ENCODE peak calls at places on chromosomes 4 and X, in ten cellular contexts. Q is epithelial cell of esophagus; Z is pancreas; O is CD4-positive, alpha-beta T cell; X is choroid plexus epithelial cell; D is type B pancreatic cell; L is tibial artery; R is kidney epithelial cell; Y is endothelial cell; E is left lung. N is an unnamed sample.

GRCh38 chr4:53267026-53267425 is 98.8 kb downstream of the SCFD2 start:
- DNase-seq in Q (no peak), Z (no peak), O (no peak), X (peak), D (no peak), L (no peak), R (no peak), Y (no peak), E (no peak), N (no peak)

GRCh38 chr4:101464596-101464995 is 117.3 kb upstream of the PPP3CA start:
- DNase-seq in Q (no peak), Z (no peak), O (no peak), X (no peak), D (no peak), L (no peak), R (no peak), Y (no peak), E (no peak), N (no peak)

GRCh38 chr4:89173336-89174090 is 62.2 kb downstream of the TIGD2 start:
- DNase-seq in Q (no peak), Z (no peak), O (no peak), X (no peak), D (no peak), L (no peak), R (no peak), Y (no peak), E (peak), N (no peak)

GRCh38 chr4:623914-624626 is 1.3 kb upstream of the PDE6B start:
- DNase-seq in Q (no peak), Z (no peak), O (no peak), X (no peak), D (no peak), L (no peak), R (no peak), Y (no peak), E (peak), N (no peak)

GRCh38 chrX:16167181-16167580 is at the start of gene MAGEB17:
- DNase-seq in Q (no peak), Z (no peak), O (no peak), X (no peak), D (no peak), L (no peak), R (no peak), Y (no peak), E (no peak), N (no peak)

GRCh38 chrX:43940811-43941210 is 32.4 kb downstream of the NDP start:
- DNase-seq in Q (peak), Z (no peak), O (no peak), X (peak), D (no peak), L (peak), R (no peak), Y (no peak), E (no peak), N (no peak)

GRCh38 chr4:57465321-57466056 is 355.3 kb upstream of the IGFBP7 start:
- DNase-seq in Q (no peak), Z (no peak), O (no peak), X (no peak), D (no peak), L (no peak), R (no peak), Y (no peak), E (no peak), N (no peak)

GRCh38 chrX:65926095-65927019 is 113.5 kb downstream of the VSIG4 start:
- DNase-seq in Q (no peak), Z (no peak), O (no peak), X (no peak), D (no peak), L (no peak), R (no peak), Y (no peak), E (no peak), N (no peak)

GRCh38 chr4:174381419-174381818 is 97.7 kb downstream of the CEP44 start:
- DNase-seq in Q (no peak), Z (no peak), O (no peak), X (no peak), D (no peak), L (no peak), R (no peak), Y (no peak), E (no peak), N (no peak)

GRCh38 chr4:40956726-40957255 is 207.0 kb downstream of the NSUN7 start:
- DNase-seq in Q (no peak), Z (no peak), O (no peak), X (no peak), D (no peak), L (no peak), R (no peak), Y (no peak), E (no peak), N (no peak)

GRCh38 chrX:10098235-10098819 is 58.4 kb upstream of the CLCN4 start:
- DNase-seq in Q (no peak), Z (no peak), O (peak), X (peak), D (no peak), L (no peak), R (no peak), Y (no peak), E (no peak), N (no peak)

DNA sequence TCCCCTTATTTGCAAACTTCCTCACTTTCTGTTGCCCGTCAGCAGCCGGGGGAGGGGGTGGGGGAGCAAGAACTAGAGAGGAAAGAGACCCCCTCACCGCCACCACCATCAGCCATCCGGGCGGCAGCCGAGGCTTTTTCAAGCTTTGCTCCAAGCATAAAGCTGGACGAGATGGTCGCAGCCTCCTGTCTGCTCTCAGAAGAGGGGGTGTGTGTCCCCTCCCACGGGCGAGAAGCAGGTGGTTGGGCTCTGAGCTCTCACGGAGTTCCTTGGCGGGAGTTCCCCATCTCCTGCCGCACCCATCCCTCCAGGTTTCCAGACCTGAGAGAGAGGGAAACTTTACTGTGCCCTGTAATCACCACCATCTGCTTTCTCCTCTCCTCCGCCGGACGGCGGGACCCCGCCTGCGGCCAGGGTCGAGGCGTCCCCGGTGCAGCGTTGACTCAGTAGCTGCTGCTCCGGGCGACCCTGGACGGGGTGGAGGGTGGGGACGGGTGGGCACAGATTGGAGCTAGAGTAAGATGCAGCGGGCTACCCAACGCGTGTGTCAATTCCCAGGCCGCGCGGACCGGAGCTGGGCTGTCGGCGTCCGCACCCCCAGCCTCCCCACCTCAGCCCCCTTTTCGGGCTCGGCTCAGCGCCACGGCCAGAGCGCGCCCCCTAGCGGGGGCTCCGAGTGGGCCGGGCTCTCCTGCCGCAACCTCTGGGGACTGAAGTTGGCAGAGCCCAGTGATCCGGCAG is 4.8 kb upstream of the ARX start:
- DNase-seq in Q (no peak), Z (no peak), O (peak), X (no peak), D (no peak), L (no peak), R (no peak), Y (peak), E (no peak), N (peak)
- TF ChIP-seq CTCF in Q (peak), Z (peak), O (peak), X (peak), D (peak), L (no peak), R (peak), Y (peak), E (peak), N (peak)

GRCh38 chr4:92035666-92036065 is 268.1 kb upstream of the GRID2 start:
- DNase-seq in Q (peak), Z (no peak), O (no peak), X (no peak), D (no peak), L (no peak), R (no peak), Y (no peak), E (no peak), N (no peak)
- TF ChIP-seq CTCF in Q (no peak), Z (no peak), O (no peak), X (no peak), D (no peak), L (no peak), R (no peak), Y (no peak), E (no peak), N (no peak)

DNA sequence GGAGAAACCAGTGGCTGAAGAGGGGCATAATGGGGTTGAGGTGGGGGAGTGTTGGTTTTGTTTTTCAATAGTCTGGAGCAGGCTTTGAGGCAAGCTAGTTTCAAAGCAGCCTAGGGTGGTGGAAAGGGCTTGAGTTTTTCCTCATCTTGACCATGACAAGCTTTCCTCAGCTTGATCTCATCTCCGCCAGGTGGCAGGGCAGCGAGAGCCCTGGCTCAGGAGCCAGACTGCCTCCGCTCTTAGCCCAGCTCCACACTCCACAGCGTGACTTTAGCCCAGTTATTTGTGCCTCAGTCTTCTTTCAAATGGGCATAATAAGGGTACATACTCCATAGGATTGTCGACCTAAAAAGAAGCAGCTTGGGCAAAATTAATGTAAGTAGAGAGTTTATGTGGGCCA is 29.9 kb upstream of the SOWAHD start:
- DNase-seq in Q (no peak), Z (no peak), O (no peak), X (no peak), D (no peak), L (no peak), R (no peak), Y (peak), E (no peak), N (no peak)
- TF ChIP-seq CTCF in Q (peak), Z (no peak), O (no peak), X (peak), D (no peak), L (no peak), R (no peak), Y (no peak), E (no peak), N (no peak)

GRCh38 chr4:7653510-7654414 is 219.0 kb upstream of the PSAPL1 start:
- DNase-seq in Q (no peak), Z (no peak), O (no peak), X (peak), D (no peak), L (no peak), R (no peak), Y (no peak), E (peak), N (no peak)
- TF ChIP-seq CTCF in Q (no peak), Z (no peak), O (no peak), X (peak), D (no peak), L (no peak), R (no peak), Y (no peak), E (no peak), N (no peak)

GRCh38 chrX:77453190-77453589 is 6.0 kb downstream of the FGF16 start:
- DNase-seq in Q (no peak), Z (no peak), O (no peak), X (no peak), D (no peak), L (no peak), R (no peak), Y (no peak), E (no peak), N (no peak)
- TF ChIP-seq CTCF in Q (no peak), Z (no peak), O (no peak), X (no peak), D (no peak), L (no peak), R (no peak), Y (no peak), E (no peak), N (no peak)

DNA sequence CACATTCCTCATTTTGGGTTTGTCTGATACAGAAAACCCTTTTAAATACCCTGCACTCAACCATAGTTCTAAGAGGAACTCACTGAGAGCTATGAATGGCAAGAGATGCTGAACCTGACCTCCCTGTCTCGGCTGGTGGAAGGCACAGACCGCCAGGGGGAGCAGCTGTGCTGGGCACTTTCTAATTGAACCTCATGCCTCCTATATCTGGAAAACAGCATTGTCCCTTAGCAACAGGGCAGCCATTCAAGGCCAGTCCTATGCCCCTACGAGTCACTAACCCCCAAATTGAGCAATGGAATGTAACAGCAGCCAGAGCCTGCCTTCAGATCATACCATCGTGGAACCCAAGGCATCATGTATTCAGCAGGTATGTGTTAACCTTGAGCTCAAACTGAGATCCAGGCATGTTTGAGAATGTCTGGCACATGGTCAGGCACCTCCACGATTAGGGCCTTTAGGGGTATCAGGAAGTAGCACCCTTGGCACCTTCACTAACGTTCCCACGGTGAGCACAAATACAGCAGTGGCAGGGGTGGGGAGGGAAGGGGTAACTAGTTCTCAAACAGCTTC is 5.1 kb downstream of the USP27X start:
- DNase-seq in Q (peak), Z (peak), O (peak), X (peak), D (no peak), L (peak), R (no peak), Y (peak), E (peak), N (peak)
- TF ChIP-seq CTCF in Q (peak), Z (peak), O (peak), X (peak), D (peak), L (peak), R (peak), Y (peak), E (peak), N (peak)

GRCh38 chr4:98092833-98093439 is 50.3 kb downstream of the STPG2 start:
- DNase-seq in Q (peak), Z (no peak), O (no peak), X (peak), D (no peak), L (no peak), R (no peak), Y (no peak), E (no peak), N (no peak)
- TF ChIP-seq CTCF in Q (peak), Z (no peak), O (peak), X (peak), D (peak), L (no peak), R (peak), Y (peak), E (peak), N (peak)

DNA sequence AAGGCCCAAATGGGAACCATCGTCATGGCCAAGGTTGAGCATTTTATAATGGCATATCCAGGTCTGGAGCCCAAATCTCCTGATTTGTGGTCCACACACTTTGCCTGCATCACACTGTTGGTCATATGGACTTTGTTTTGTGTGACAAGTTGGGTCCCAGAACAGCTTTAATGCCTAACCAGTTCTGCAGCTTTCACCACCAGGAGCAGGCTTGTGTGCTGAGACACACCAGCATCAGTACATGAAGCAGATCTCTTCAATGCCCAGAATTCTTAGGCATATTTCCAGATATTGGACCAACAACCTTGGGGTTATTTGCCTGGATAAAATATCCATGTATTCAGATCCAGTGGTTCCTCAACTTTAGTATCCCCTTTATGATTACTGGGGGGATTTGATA is 371.3 kb downstream of the FBXW7 start:
- DNase-seq in Q (peak), Z (no peak), O (no peak), X (no peak), D (no peak), L (no peak), R (no peak), Y (no peak), E (no peak), N (no peak)
- TF ChIP-seq CTCF in Q (peak), Z (no peak), O (no peak), X (no peak), D (no peak), L (no peak), R (no peak), Y (no peak), E (no peak), N (no peak)

GRCh38 chr4:139959398-139959797 is 194.6 kb downstream of the MAML3 start:
- DNase-seq in Q (no peak), Z (no peak), O (no peak), X (no peak), D (no peak), L (no peak), R (no peak), Y (no peak), E (no peak), N (no peak)
- TF ChIP-seq CTCF in Q (no peak), Z (no peak), O (no peak), X (no peak), D (no peak), L (no peak), R (no peak), Y (no peak), E (no peak), N (no peak)

GRCh38 chr4:178395798-178396197 is 953.6 kb upstream of the AGA start:
- DNase-seq in Q (peak), Z (no peak), O (no peak), X (no peak), D (no peak), L (no peak), R (no peak), Y (no peak), E (no peak), N (no peak)
- TF ChIP-seq CTCF in Q (no peak), Z (no peak), O (no peak), X (no peak), D (peak), L (no peak), R (no peak), Y (no peak), E (no peak), N (no peak)